ENCODE peak calls at places on chromosomes 7 and 10, in six cellular contexts. One of them, this sample, is unnamed.

GRCh38 chr7:56256108-56256507 is 139.9 kb upstream of the NUPR2 start:
- DNase-seq in IMR-90: no peak
- DNase-seq in mesendoderm: no peak
- DNase-seq in mesenchymal stem cell: no peak
- DNase-seq in neuronal stem cell: no peak
- DNase-seq in H1: no peak
- DNase-seq in this sample: no peak

GRCh38 chr10:35218339-35218955 is 91.8 kb downstream of the CREM start:
- DNase-seq in IMR-90: peak
- DNase-seq in mesendoderm: peak
- DNase-seq in mesenchymal stem cell: peak
- DNase-seq in neuronal stem cell: peak
- DNase-seq in H1: no peak
- DNase-seq in this sample: peak

GRCh38 chr7:145848691-145849090 is 267.9 kb upstream of the CNTNAP2 start:
- DNase-seq in IMR-90: no peak
- DNase-seq in mesendoderm: peak
- DNase-seq in mesenchymal stem cell: peak
- DNase-seq in neuronal stem cell: peak
- DNase-seq in H1: no peak
- DNase-seq in this sample: peak

GRCh38 chr7:82594665-82595064 is 151.1 kb upstream of the CACNA2D1 start:
- DNase-seq in IMR-90: no peak
- DNase-seq in mesendoderm: peak
- DNase-seq in mesenchymal stem cell: peak
- DNase-seq in neuronal stem cell: peak
- DNase-seq in H1: no peak
- DNase-seq in this sample: no peak

GRCh38 chr7:131628634-131629033 is 72.2 kb upstream of the PODXL start:
- DNase-seq in IMR-90: no peak
- DNase-seq in mesendoderm: no peak
- DNase-seq in mesenchymal stem cell: no peak
- DNase-seq in neuronal stem cell: no peak
- DNase-seq in H1: no peak
- DNase-seq in this sample: no peak

GRCh38 chr7:105651798-105652197 is 70.5 kb upstream of the EFCAB10 start:
- DNase-seq in IMR-90: no peak
- DNase-seq in mesendoderm: no peak
- DNase-seq in mesenchymal stem cell: no peak
- DNase-seq in neuronal stem cell: no peak
- DNase-seq in H1: no peak
- DNase-seq in this sample: no peak

GRCh38 chr10:110433740-110434139 is 64.0 kb upstream of the DUSP5 start:
- DNase-seq in IMR-90: no peak
- DNase-seq in mesendoderm: no peak
- DNase-seq in mesenchymal stem cell: no peak
- DNase-seq in neuronal stem cell: no peak
- DNase-seq in H1: no peak
- DNase-seq in this sample: no peak

GRCh38 chr10:97042081-97042480 is 143.7 kb downstream of the SLIT1 start:
- DNase-seq in IMR-90: no peak
- DNase-seq in mesendoderm: no peak
- DNase-seq in mesenchymal stem cell: no peak
- DNase-seq in neuronal stem cell: no peak
- DNase-seq in H1: no peak
- DNase-seq in this sample: no peak

GRCh38 chr7:12090757-12091134 is 120.3 kb upstream of the TMEM106B start:
- DNase-seq in IMR-90: no peak
- DNase-seq in mesendoderm: no peak
- DNase-seq in mesenchymal stem cell: no peak
- DNase-seq in neuronal stem cell: no peak
- DNase-seq in H1: no peak
- DNase-seq in this sample: no peak

GRCh38 chr7:49823566-49823965 is 50.1 kb downstream of the VWC2 start:
- DNase-seq in IMR-90: no peak
- DNase-seq in mesendoderm: no peak
- DNase-seq in mesenchymal stem cell: no peak
- DNase-seq in neuronal stem cell: no peak
- DNase-seq in H1: no peak
- DNase-seq in this sample: no peak

GRCh38 chr7:73851410-73852338 is 9.3 kb upstream of the TMEM270 start:
- DNase-seq in IMR-90: peak
- DNase-seq in mesendoderm: peak
- DNase-seq in mesenchymal stem cell: peak
- DNase-seq in neuronal stem cell: no peak
- DNase-seq in H1: no peak
- DNase-seq in this sample: no peak

GRCh38 chr7:51452694-51453093 is 136.1 kb upstream of the COBL start:
- DNase-seq in IMR-90: no peak
- DNase-seq in mesendoderm: peak
- DNase-seq in mesenchymal stem cell: no peak
- DNase-seq in neuronal stem cell: no peak
- DNase-seq in H1: no peak
- DNase-seq in this sample: no peak

GRCh38 chr10:26214538-26215461 is 1.8 kb upstream of the GAD2 start:
- DNase-seq in IMR-90: no peak
- DNase-seq in mesendoderm: peak
- DNase-seq in mesenchymal stem cell: no peak
- DNase-seq in neuronal stem cell: no peak
- DNase-seq in H1: no peak
- DNase-seq in this sample: peak

GRCh38 chr10:102119417-102120141 is 589 bp downstream of the LDB1 start:
- DNase-seq in IMR-90: peak
- DNase-seq in mesendoderm: peak
- DNase-seq in mesenchymal stem cell: peak
- DNase-seq in neuronal stem cell: peak
- DNase-seq in H1: no peak
- DNase-seq in this sample: peak

GRCh38 chr10:25162391-25162790 is 12.4 kb upstream of the GPR158 start:
- DNase-seq in IMR-90: no peak
- DNase-seq in mesendoderm: no peak
- DNase-seq in mesenchymal stem cell: no peak
- DNase-seq in neuronal stem cell: no peak
- DNase-seq in H1: no peak
- DNase-seq in this sample: no peak

GRCh38 chr7:105963038-105963667 is at the start of gene CDHR3:
- DNase-seq in IMR-90: no peak
- DNase-seq in mesendoderm: peak
- DNase-seq in mesenchymal stem cell: peak
- DNase-seq in neuronal stem cell: no peak
- DNase-seq in H1: no peak
- DNase-seq in this sample: peak

GRCh38 chr7:78039791-78040776 is 241.5 kb downstream of the PHTF2 start:
- DNase-seq in IMR-90: no peak
- DNase-seq in mesendoderm: peak
- DNase-seq in mesenchymal stem cell: no peak
- DNase-seq in neuronal stem cell: peak
- DNase-seq in H1: peak
- DNase-seq in this sample: peak

GRCh38 chr7:803243-803635 is 29.0 kb upstream of the SUN1 start:
- DNase-seq in IMR-90: no peak
- DNase-seq in mesendoderm: no peak
- DNase-seq in mesenchymal stem cell: peak
- DNase-seq in neuronal stem cell: no peak
- DNase-seq in H1: no peak
- DNase-seq in this sample: no peak

GRCh38 chr7:23105086-23105643 is 420 bp upstream of the KLHL7 start:
- DNase-seq in IMR-90: no peak
- DNase-seq in mesendoderm: no peak
- DNase-seq in mesenchymal stem cell: peak
- DNase-seq in neuronal stem cell: no peak
- DNase-seq in H1: no peak
- DNase-seq in this sample: no peak

GRCh38 chr10:1094112-1095057 is 38.2 kb downstream of the WDR37 start:
- DNase-seq in IMR-90: no peak
- DNase-seq in mesendoderm: no peak
- DNase-seq in mesenchymal stem cell: no peak
- DNase-seq in neuronal stem cell: no peak
- DNase-seq in H1: no peak
- DNase-seq in this sample: no peak

GRCh38 chr10:133616371-133617130 is 10.0 kb downstream of the FRG2B start:
- DNase-seq in IMR-90: no peak
- DNase-seq in mesendoderm: no peak
- DNase-seq in mesenchymal stem cell: no peak
- DNase-seq in neuronal stem cell: no peak
- DNase-seq in H1: no peak
- DNase-seq in this sample: no peak

GRCh38 chr7:106111671-106112117 is 418 bp downstream of the SYPL1 start:
- DNase-seq in IMR-90: no peak
- DNase-seq in mesendoderm: peak
- DNase-seq in mesenchymal stem cell: peak
- DNase-seq in neuronal stem cell: no peak
- DNase-seq in H1: no peak
- DNase-seq in this sample: no peak

GRCh38 chr7:41046778-41047177 is 656.1 kb downstream of the INHBA start:
- DNase-seq in IMR-90: no peak
- DNase-seq in mesendoderm: no peak
- DNase-seq in mesenchymal stem cell: no peak
- DNase-seq in neuronal stem cell: no peak
- DNase-seq in H1: no peak
- DNase-seq in this sample: no peak

GRCh38 chr7:78528964-78529363 is 730.4 kb downstream of the PHTF2 start:
- DNase-seq in IMR-90: peak
- DNase-seq in mesendoderm: no peak
- DNase-seq in mesenchymal stem cell: no peak
- DNase-seq in neuronal stem cell: no peak
- DNase-seq in H1: no peak
- DNase-seq in this sample: no peak

GRCh38 chr7:131723926-131724325 is 167.5 kb upstream of the PODXL start:
- DNase-seq in IMR-90: peak
- DNase-seq in mesendoderm: peak
- DNase-seq in mesenchymal stem cell: peak
- DNase-seq in neuronal stem cell: no peak
- DNase-seq in H1: no peak
- DNase-seq in this sample: no peak

GRCh38 chr7:69674701-69675182 is 76.5 kb downstream of the AUTS2 start:
- DNase-seq in IMR-90: no peak
- DNase-seq in mesendoderm: no peak
- DNase-seq in mesenchymal stem cell: no peak
- DNase-seq in neuronal stem cell: no peak
- DNase-seq in H1: no peak
- DNase-seq in this sample: no peak

GRCh38 chr7:69678794-69679103 is 80.5 kb downstream of the AUTS2 start:
- DNase-seq in IMR-90: no peak
- DNase-seq in mesendoderm: no peak
- DNase-seq in mesenchymal stem cell: no peak
- DNase-seq in neuronal stem cell: no peak
- DNase-seq in H1: no peak
- DNase-seq in this sample: no peak

GRCh38 chr7:69677905-69678793 is 79.9 kb downstream of the AUTS2 start:
- DNase-seq in IMR-90: no peak
- DNase-seq in mesendoderm: no peak
- DNase-seq in mesenchymal stem cell: no peak
- DNase-seq in neuronal stem cell: no peak
- DNase-seq in H1: no peak
- DNase-seq in this sample: no peak

GRCh38 chr7:69677054-69677847 is 79.0 kb downstream of the AUTS2 start:
- DNase-seq in IMR-90: no peak
- DNase-seq in mesendoderm: peak
- DNase-seq in mesenchymal stem cell: no peak
- DNase-seq in neuronal stem cell: no peak
- DNase-seq in H1: no peak
- DNase-seq in this sample: no peak

GRCh38 chr7:69676247-69676646 is 78.0 kb downstream of the AUTS2 start:
- DNase-seq in IMR-90: no peak
- DNase-seq in mesendoderm: no peak
- DNase-seq in mesenchymal stem cell: no peak
- DNase-seq in neuronal stem cell: no peak
- DNase-seq in H1: no peak
- DNase-seq in this sample: no peak
- H2BK15ac ChIP-seq in IMR-90: no peak
- H2BK15ac ChIP-seq in mesendoderm: no peak
- H2BK15ac ChIP-seq in mesenchymal stem cell: no peak
- H2BK15ac ChIP-seq in neuronal stem cell: no peak
- H2BK15ac ChIP-seq in H1: no peak
- H2BK15ac ChIP-seq in this sample: no peak

GRCh38 chr7:102841290-102841689 is 71.5 kb upstream of the LRRC17 start:
- DNase-seq in IMR-90: no peak
- DNase-seq in mesendoderm: no peak
- DNase-seq in mesenchymal stem cell: no peak
- DNase-seq in neuronal stem cell: no peak
- DNase-seq in H1: no peak
- DNase-seq in this sample: no peak

GRCh38 chr7:102849079-102849478 is 63.7 kb upstream of the LRRC17 start:
- DNase-seq in IMR-90: no peak
- DNase-seq in mesendoderm: no peak
- DNase-seq in mesenchymal stem cell: no peak
- DNase-seq in neuronal stem cell: no peak
- DNase-seq in H1: no peak
- DNase-seq in this sample: no peak

GRCh38 chr7:102843850-102844249 is 69.0 kb upstream of the LRRC17 start:
- DNase-seq in IMR-90: no peak
- DNase-seq in mesendoderm: no peak
- DNase-seq in mesenchymal stem cell: no peak
- DNase-seq in neuronal stem cell: no peak
- DNase-seq in H1: no peak
- DNase-seq in this sample: no peak

GRCh38 chr7:102842284-102842683 is 70.5 kb upstream of the LRRC17 start:
- DNase-seq in IMR-90: no peak
- DNase-seq in mesendoderm: no peak
- DNase-seq in mesenchymal stem cell: no peak
- DNase-seq in neuronal stem cell: no peak
- DNase-seq in H1: no peak
- DNase-seq in this sample: no peak

GRCh38 chr7:102845351-102845750 is 67.4 kb upstream of the LRRC17 start:
- DNase-seq in IMR-90: no peak
- DNase-seq in mesendoderm: no peak
- DNase-seq in mesenchymal stem cell: peak
- DNase-seq in neuronal stem cell: no peak
- DNase-seq in H1: no peak
- DNase-seq in this sample: no peak
- H2BK5ac ChIP-seq in IMR-90: no peak
- H2BK5ac ChIP-seq in mesendoderm: no peak
- H2BK5ac ChIP-seq in mesenchymal stem cell: no peak
- H2BK5ac ChIP-seq in neuronal stem cell: no peak
- H2BK5ac ChIP-seq in H1: no peak
- H2BK5ac ChIP-seq in this sample: no peak

GRCh38 chr10:122277737-122278136 is 6.6 kb downstream of the BTBD16 start:
- DNase-seq in IMR-90: no peak
- DNase-seq in mesendoderm: no peak
- DNase-seq in mesenchymal stem cell: no peak
- DNase-seq in neuronal stem cell: no peak
- DNase-seq in H1: no peak
- DNase-seq in this sample: no peak
- H3K23ac ChIP-seq in IMR-90: no peak
- H3K23ac ChIP-seq in mesendoderm: no peak
- H3K23ac ChIP-seq in mesenchymal stem cell: no peak
- H3K23ac ChIP-seq in neuronal stem cell: no peak
- H3K23ac ChIP-seq in H1: no peak
- H3K23ac ChIP-seq in this sample: no peak

DNA sequence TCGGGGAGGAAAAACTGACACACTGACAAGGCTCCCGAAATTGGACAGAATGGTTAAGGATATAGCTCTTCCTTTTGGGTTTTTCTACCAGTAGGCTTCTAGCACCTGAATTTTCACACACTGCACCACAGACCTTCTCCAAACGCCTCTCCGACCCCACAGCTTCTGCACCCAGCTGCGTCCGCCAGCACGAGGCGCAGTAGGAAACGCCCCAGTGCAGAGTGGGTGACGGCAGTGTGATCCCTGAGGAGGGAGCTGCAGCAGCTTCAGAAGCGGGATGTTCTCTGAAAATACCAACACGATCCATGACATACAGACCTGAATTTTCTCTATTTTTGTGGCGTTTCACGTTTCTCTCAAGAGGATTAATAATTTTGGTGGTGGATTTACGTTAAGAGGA is 25.9 kb downstream of the HSPB1 start:
- DNase-seq in IMR-90: no peak
- DNase-seq in mesendoderm: no peak
- DNase-seq in mesenchymal stem cell: no peak
- DNase-seq in neuronal stem cell: no peak
- DNase-seq in H1: no peak
- DNase-seq in this sample: no peak
- H2BK15ac ChIP-seq in IMR-90: no peak
- H2BK15ac ChIP-seq in mesendoderm: no peak
- H2BK15ac ChIP-seq in mesenchymal stem cell: no peak
- H2BK15ac ChIP-seq in neuronal stem cell: no peak
- H2BK15ac ChIP-seq in H1: no peak
- H2BK15ac ChIP-seq in this sample: no peak

This sample was measured in H9.